ENCODE peak calls at places on chromosomes 11 and 22, in nine cellular contexts. Q is NCI-H446; M is CD8-positive, alpha-beta memory T cell; W is esophagus squamous epithelium; E is HEK293T; K is GM13977; X is cardiac fibroblast; N is A549; O is GM03348. T is an unnamed sample.

GRCh38 chr11:86141645-86142569 is 73.0 kb upstream of the PICALM start:
- DNase-seq in Q (no peak), K (no peak), M (no peak), X (no peak), O (no peak), E (no peak), W (no peak), N (no peak), T (no peak)

GRCh38 chr11:77135069-77135468 is 7.0 kb downstream of the MYO7A start:
- DNase-seq in M (no peak), E (no peak), Q (no peak), N (no peak), X (no peak), W (no peak), K (no peak), O (no peak), T (no peak)

GRCh38 chr11:6402561-6402981 is 12.3 kb downstream of the SMPD1 start:
- DNase-seq in X (no peak), N (no peak), K (peak; percentile 87), E (no peak), W (no peak), O (no peak), M (peak; percentile 89), Q (no peak), T (no peak)

GRCh38 chr11:7088921-7089320 is at the start of gene RBMXL2:
- DNase-seq in E (no peak), K (no peak), X (no peak), M (no peak), W (no peak), Q (no peak), O (no peak), N (no peak), T (peak; percentile 2)

GRCh38 chr11:113370634-113371033 is 16.9 kb upstream of the ANKK1 start:
- DNase-seq in K (no peak), N (no peak), W (no peak), M (no peak), O (no peak), E (no peak), X (no peak), Q (no peak), T (no peak)

GRCh38 chr22:45067731-45068130 is 57.9 kb upstream of the PHF21B start:
- DNase-seq in E (no peak), X (peak; percentile 28), K (no peak), O (no peak), M (no peak), Q (no peak), N (no peak), W (no peak), T (no peak)

GRCh38 chr11:94028436-94028835 is 7.3 kb downstream of the HEPHL1 start:
- DNase-seq in N (no peak), W (no peak), E (no peak), O (no peak), M (no peak), X (peak; percentile 82), Q (no peak), K (no peak), T (peak; percentile 38)

GRCh38 chr11:67416416-67417335 is 1.2 kb downstream of the CARNS1 start:
- DNase-seq in O (no peak), N (no peak), X (no peak), K (no peak), E (no peak), Q (peak; percentile 62), W (no peak), M (peak; percentile 84), T (peak; percentile 41)

GRCh38 chr22:28143206-28143605 is 224.2 kb upstream of the PITPNB start:
- DNase-seq in W (no peak), X (no peak), Q (no peak), O (no peak), N (no peak), K (no peak), E (no peak), M (no peak), T (no peak)

GRCh38 chr11:63535734-63536133 is 874 bp upstream of the PLAAT4 start:
- DNase-seq in E (no peak), N (no peak), Q (no peak), K (no peak), M (no peak), O (no peak), X (peak; percentile 28), W (no peak), T (no peak)

GRCh38 chr22:39214383-39215069 is 30.3 kb downstream of the PDGFB start:
- DNase-seq in M (no peak), W (no peak), O (peak; percentile 30), E (no peak), N (peak; percentile 43), K (peak; percentile 5), Q (no peak), X (peak; percentile 56), T (no peak)

GRCh38 chr22:30251661-30252226 is 5.2 kb upstream of the LIF start:
- DNase-seq in K (no peak), W (no peak), Q (no peak), O (peak; percentile 38), E (no peak), N (no peak), M (no peak), X (peak; percentile 82), T (peak; percentile 71)

GRCh38 chr22:38835888-38836301 is 7.9 kb downstream of the NPTXR start:
- DNase-seq in X (peak; percentile 43), N (no peak), W (no peak), K (no peak), O (no peak), M (no peak), Q (no peak), E (no peak), T (no peak)